ENCODE peak calls at places on chromosomes 12 and 14, in nine cellular contexts. C is activated CD4-positive, alpha-beta T cell treated with anti-CD3 and anti-CD28 coated beads, Interleukin-2, amount 50 U/mL, for 1 hour; D is AG09309; R is NCI-H2107; P is stimulated activated CD4-positive, alpha-beta T cell treated with anti-CD3 and anti-CD28 coated beads, Interleukin-4, amount 100 ng/mL, for 4 hours; N is HT1080; W is nucleus accumbens; H is NCI-H1436; X is K562. U is an unnamed sample.

GRCh38 chr12:85138833-85139232 is 102.7 kb downstream of the LRRIQ1 start:
- DNase-seq in C (no peak), D (no peak), R (no peak), P (no peak), N (peak; percentile 42), W (no peak), H (no peak), X (no peak), U (no peak)

GRCh38 chr14:87250992-87251391 is 742.0 kb downstream of the GALC start:
- DNase-seq in C (no peak), D (no peak), R (no peak), P (no peak), N (no peak), W (no peak), H (peak; percentile 16), X (no peak), U (no peak)

GRCh38 chr14:74618078-74618952 is 6.3 kb upstream of the LTBP2 start:
- DNase-seq in C (peak; percentile 43), D (no peak), R (no peak), P (peak; percentile 52), N (peak; percentile 99), W (no peak), H (no peak), X (no peak), U (peak; percentile 54)

GRCh38 chr14:94480809-94481208 is 4.8 kb upstream of the SERPINA9 start:
- DNase-seq in C (no peak), D (no peak), R (no peak), P (no peak), N (peak; percentile 11), W (no peak), H (no peak), X (no peak), U (no peak)

GRCh38 chr12:64781374-64782029 is 22.3 kb upstream of the GNS start:
- DNase-seq in C (no peak), D (no peak), R (peak; percentile 33), P (no peak), N (no peak), W (no peak), H (peak; percentile 38), X (no peak), U (no peak)

GRCh38 chr14:67665886-67666285 is 8.5 kb downstream of the VTI1B start:
- DNase-seq in C (no peak), D (peak; percentile 38), R (no peak), P (no peak), N (no peak), W (no peak), H (no peak), X (no peak), U (no peak)

GRCh38 chr12:117165342-117165741 is 24.9 kb downstream of the FBXO21 start:
- DNase-seq in C (no peak), D (no peak), R (no peak), P (no peak), N (no peak), W (no peak), H (no peak), X (no peak), U (no peak)

GRCh38 chr12:99959549-99960170 is 25.1 kb downstream of the ANKS1B start:
- DNase-seq in C (no peak), D (peak; percentile 10), R (no peak), P (no peak), N (no peak), W (no peak), H (no peak), X (no peak), U (no peak)

GRCh38 chr12:102415515-102415914 is 64.8 kb downstream of the IGF1 start:
- DNase-seq in C (no peak), D (no peak), R (no peak), P (no peak), N (no peak), W (no peak), H (no peak), X (no peak), U (no peak)

GRCh38 chr14:95564060-95564459 is 29.2 kb downstream of the GLRX5 start:
- DNase-seq in C (no peak), D (no peak), R (no peak), P (no peak), N (peak; percentile 10), W (no peak), H (no peak), X (no peak), U (no peak)

GRCh38 chr12:43285248-43285647 is 266.8 kb downstream of the ADAMTS20 start:
- DNase-seq in C (no peak), D (peak; percentile 86), R (no peak), P (no peak), N (peak; percentile 85), W (no peak), H (no peak), X (no peak), U (no peak)

GRCh38 chr12:123106640-123107359 is 44.1 kb downstream of the PITPNM2 start:
- DNase-seq in C (peak; percentile 44), D (no peak), R (no peak), P (peak; percentile 53), N (peak; percentile 46), W (no peak), H (no peak), X (peak; percentile 66), U (no peak)

GRCh38 chr14:104550849-104551728 is 28.5 kb upstream of the C14orf180 start:
- DNase-seq in C (no peak), D (no peak), R (no peak), P (peak; percentile 0), N (no peak), W (no peak), H (no peak), X (no peak), U (no peak)

GRCh38 chr14:74402264-74403251 is 23.5 kb downstream of the SYNDIG1L start:
- DNase-seq in C (no peak), D (no peak), R (no peak), P (no peak), N (no peak), W (no peak), H (no peak), X (no peak), U (no peak)

GRCh38 chr12:110844551-110845395 is 2.0 kb upstream of the CCDC63 start:
- DNase-seq in C (no peak), D (no peak), R (no peak), P (no peak), N (peak; percentile 13), W (peak; percentile 8), H (no peak), X (no peak), U (no peak)

GRCh38 chr14:60093088-60093487 is 1.4 kb downstream of the PCNX4 start:
- DNase-seq in C (no peak), D (no peak), R (no peak), P (no peak), N (no peak), W (no peak), H (no peak), X (no peak), U (no peak)

GRCh38 chr12:76863005-76863670 is 15.7 kb downstream of the CSRP2 start:
- DNase-seq in C (no peak), D (peak; percentile 79), R (no peak), P (no peak), N (no peak), W (no peak), H (no peak), X (no peak), U (peak; percentile 80)

GRCh38 chr12:91333966-91334365 is 151.3 kb upstream of the DCN start:
- DNase-seq in C (no peak), D (no peak), R (no peak), P (no peak), N (no peak), W (no peak), H (no peak), X (no peak), U (peak; percentile 16)

GRCh38 chr14:91402278-91403068 is 15.1 kb downstream of the CCDC88C start:
- DNase-seq in C (no peak), D (no peak), R (no peak), P (no peak), N (no peak), W (no peak), H (no peak), X (peak; percentile 61), U (no peak)

GRCh38 chr12:96150442-96150841 is 43.7 kb upstream of the ELK3 start:
- DNase-seq in C (no peak), D (no peak), R (no peak), P (no peak), N (no peak), W (no peak), H (no peak), X (no peak), U (no peak)

GRCh38 chr12:54975875-54976274 is 8.7 kb downstream of the TESPA1 start:
- DNase-seq in C (no peak), D (no peak), R (no peak), P (no peak), N (no peak), W (no peak), H (no peak), X (no peak), U (no peak)

GRCh38 chr12:90969851-90970250 is 14.9 kb upstream of the CCER1 start:
- DNase-seq in C (no peak), D (no peak), R (no peak), P (no peak), N (no peak), W (no peak), H (no peak), X (no peak), U (no peak)

GRCh38 chr12:40263616-40264409 is 39.0 kb downstream of the LRRK2 start:
- DNase-seq in C (no peak), D (no peak), R (no peak), P (no peak), N (no peak), W (no peak), H (no peak), X (no peak), U (no peak)

GRCh38 chr14:56874375-56874774 is 64.1 kb upstream of the OTX2 start:
- DNase-seq in C (no peak), D (no peak), R (peak; percentile 5), P (no peak), N (peak; percentile 35), W (no peak), H (no peak), X (no peak), U (no peak)

GRCh38 chr12:91406920-91407341 is 224.3 kb upstream of the DCN start:
- DNase-seq in C (no peak), D (no peak), R (no peak), P (peak; percentile 8), N (peak; percentile 88), W (no peak), H (peak; percentile 5), X (no peak), U (peak; percentile 54)

GRCh38 chr12:42469355-42470006 is 120.1 kb downstream of the PRICKLE1 start:
- DNase-seq in C (no peak), D (no peak), R (no peak), P (no peak), N (no peak), W (no peak), H (no peak), X (no peak), U (no peak)

GRCh38 chr12:112998997-112999767 is 20.9 kb downstream of the OAS2 start:
- DNase-seq in C (no peak), D (no peak), R (peak; percentile 46), P (no peak), N (no peak), W (no peak), H (no peak), X (no peak), U (no peak)

GRCh38 chr12:27123642-27124041 is 41.3 kb upstream of the C12orf71 start:
- DNase-seq in C (no peak), D (no peak), R (no peak), P (no peak), N (peak; percentile 7), W (no peak), H (no peak), X (peak; percentile 20), U (peak; percentile 22)

GRCh38 chr12:67531519-67531918 is 117.0 kb upstream of the DYRK2 start:
- DNase-seq in C (no peak), D (no peak), R (no peak), P (no peak), N (peak; percentile 30), W (no peak), H (no peak), X (no peak), U (no peak)

GRCh38 chr12:54967461-54967860 is 17.1 kb downstream of the TESPA1 start:
- DNase-seq in C (peak; percentile 26), D (no peak), R (no peak), P (no peak), N (no peak), W (no peak), H (no peak), X (no peak), U (no peak)

GRCh38 chr14:89621009-89621421 is 204.0 kb upstream of the FOXN3 start:
- DNase-seq in C (peak; percentile 41), D (no peak), R (no peak), P (peak; percentile 65), N (no peak), W (no peak), H (no peak), X (no peak), U (no peak)

U was measured in foreskin melanocyte.